ENCODE peak calls at places on chromosomes 16 and 17, in seven cellular contexts. K is HCT116, W is H1, G is HepG2, F is GM12878, Y is K562, B is SK-N-SH. P is an unnamed sample.

GRCh38 chr17:44253021-44253420 is 14.9 kb downstream of the SLC4A1 start:
- DNase-seq in Y (no peak), B (no peak), K (no peak), G (no peak), F (no peak), W (no peak), P (no peak)

GRCh38 chr16:14487579-14487978 is 142.5 kb downstream of the PARN start:
- DNase-seq in K (no peak), F (no peak), W (no peak), Y (peak), B (peak), G (no peak), P (no peak)

GRCh38 chr16:72832640-72833039 is 215.3 kb downstream of the ZFHX3 start:
- DNase-seq in F (no peak), K (no peak), B (peak), Y (peak), G (peak), W (peak), P (peak)

GRCh38 chr16:49455991-49456745 is 82.6 kb downstream of the C16orf78 start:
- DNase-seq in F (no peak), G (no peak), B (no peak), K (no peak), Y (no peak), W (no peak), P (no peak)

GRCh38 chr17:48819466-48819865 is 2.4 kb upstream of the TTLL6 start:
- DNase-seq in Y (no peak), B (no peak), K (no peak), F (no peak), G (no peak), W (no peak), P (no peak)

GRCh38 chr16:68707341-68708152 is 29.5 kb upstream of the CDH1 start:
- DNase-seq in Y (peak), W (peak), F (no peak), K (peak), B (no peak), G (peak), P (peak)

GRCh38 chr16:57623251-57624043 is 5.0 kb upstream of the ADGRG1 start:
- DNase-seq in Y (peak), B (no peak), F (no peak), K (peak), G (peak), W (peak), P (no peak)

GRCh38 chr17:78013683-78014467 is 55.4 kb downstream of the TNRC6C start:
- DNase-seq in W (peak), B (peak), F (peak), G (peak), K (peak), Y (peak), P (peak)

GRCh38 chr16:88600539-88600896 is 30.3 kb downstream of the ZC3H18 start:
- DNase-seq in W (no peak), Y (no peak), B (no peak), K (no peak), G (no peak), F (no peak), P (no peak)

GRCh38 chr17:80035687-80035936 is at the start of gene TBC1D16:
- DNase-seq in B (no peak), F (no peak), G (no peak), Y (no peak), W (no peak), K (no peak), P (no peak)

GRCh38 chr17:29709861-29710849 is 87.4 kb upstream of the CORO6 start:
- DNase-seq in B (no peak), W (no peak), F (no peak), G (no peak), Y (no peak), K (no peak), P (no peak)

DNA sequence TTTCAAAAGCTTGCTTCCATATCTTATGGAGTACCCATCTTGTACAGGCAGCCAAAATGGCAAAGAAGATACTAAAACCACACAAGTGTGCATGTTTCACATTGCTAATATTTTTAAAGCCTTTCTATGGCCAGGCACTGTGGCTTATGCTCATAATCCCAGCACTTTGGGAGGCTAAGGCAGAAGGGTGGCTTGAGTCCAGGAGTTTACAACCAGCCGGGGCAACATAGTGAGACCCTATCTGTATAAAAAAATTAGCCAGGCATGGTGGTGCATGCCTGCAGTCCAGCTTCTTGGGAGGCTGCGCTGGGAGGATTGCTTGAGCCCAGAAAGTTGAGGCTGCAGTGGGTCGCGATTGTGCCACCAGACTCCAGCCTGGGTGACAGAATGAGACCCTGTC is 71.3 kb downstream of the YPEL2 start:
- DNase-seq in K (no peak), G (no peak), W (no peak), F (no peak), B (no peak), Y (no peak), P (no peak)
- TF ChIP-seq JUND in K (no peak), G (no peak), W (no peak), F (no peak), B (no peak), Y (no peak), P (no peak)

GRCh38 chr17:43020030-43020621 is 2.1 kb downstream of the VAT1 start:
- DNase-seq in W (no peak), Y (no peak), B (no peak), G (no peak), K (no peak), F (no peak), P (no peak)
- TF ChIP-seq JUND in W (no peak), Y (no peak), B (no peak), G (no peak), K (no peak), F (no peak), P (no peak)

GRCh38 chr16:1984347-1985225 is 593 bp downstream of the GFER start:
- DNase-seq in K (no peak), B (no peak), G (peak), W (no peak), Y (peak), F (no peak), P (no peak)
- TF ChIP-seq JUND in K (no peak), B (no peak), G (no peak), W (no peak), Y (no peak), F (no peak), P (no peak)

DNA sequence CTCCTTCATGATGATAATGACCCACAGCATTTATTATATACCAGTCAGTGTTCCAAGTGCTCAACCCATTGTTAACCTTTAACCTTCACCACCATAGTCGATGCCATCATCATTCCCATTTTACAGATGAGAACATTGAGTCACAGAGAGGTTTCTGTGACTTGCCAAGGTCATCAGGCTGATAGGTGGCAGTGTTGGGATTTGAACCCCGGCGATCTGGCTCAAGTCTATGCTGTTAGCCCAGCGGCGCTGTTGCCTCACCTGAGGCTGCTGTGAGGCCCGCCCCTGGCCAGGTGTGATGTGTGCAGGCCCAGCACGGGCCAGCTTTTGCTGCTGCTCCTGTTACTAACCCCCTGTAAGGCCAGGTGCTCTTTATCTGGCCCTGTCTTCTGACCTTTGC is 101.2 kb downstream of the OR1D5 start:
- DNase-seq in G (no peak), B (no peak), W (no peak), K (no peak), Y (no peak), F (no peak), P (no peak)
- TF ChIP-seq JUND in G (no peak), B (no peak), W (no peak), K (no peak), Y (no peak), F (no peak), P (no peak)

GRCh38 chr16:30948956-30949654 is at the start of gene ORAI3:
- DNase-seq in G (no peak), K (no peak), F (no peak), Y (peak), W (peak), B (peak), P (no peak)

GRCh38 chr16:30948087-30948955 is 547 bp upstream of the ORAI3 start:
- DNase-seq in Y (peak), F (no peak), G (peak), K (peak), W (peak), B (peak), P (peak)

GRCh38 chr16:30951193-30951592 is 2.3 kb downstream of the ORAI3 start:
- DNase-seq in Y (no peak), W (no peak), K (no peak), G (no peak), F (no peak), B (no peak), P (no peak)

GRCh38 chr16:30950516-30951073 is 1.7 kb downstream of the ORAI3 start:
- DNase-seq in Y (no peak), B (no peak), G (no peak), F (no peak), K (no peak), W (no peak), P (no peak)

DNA sequence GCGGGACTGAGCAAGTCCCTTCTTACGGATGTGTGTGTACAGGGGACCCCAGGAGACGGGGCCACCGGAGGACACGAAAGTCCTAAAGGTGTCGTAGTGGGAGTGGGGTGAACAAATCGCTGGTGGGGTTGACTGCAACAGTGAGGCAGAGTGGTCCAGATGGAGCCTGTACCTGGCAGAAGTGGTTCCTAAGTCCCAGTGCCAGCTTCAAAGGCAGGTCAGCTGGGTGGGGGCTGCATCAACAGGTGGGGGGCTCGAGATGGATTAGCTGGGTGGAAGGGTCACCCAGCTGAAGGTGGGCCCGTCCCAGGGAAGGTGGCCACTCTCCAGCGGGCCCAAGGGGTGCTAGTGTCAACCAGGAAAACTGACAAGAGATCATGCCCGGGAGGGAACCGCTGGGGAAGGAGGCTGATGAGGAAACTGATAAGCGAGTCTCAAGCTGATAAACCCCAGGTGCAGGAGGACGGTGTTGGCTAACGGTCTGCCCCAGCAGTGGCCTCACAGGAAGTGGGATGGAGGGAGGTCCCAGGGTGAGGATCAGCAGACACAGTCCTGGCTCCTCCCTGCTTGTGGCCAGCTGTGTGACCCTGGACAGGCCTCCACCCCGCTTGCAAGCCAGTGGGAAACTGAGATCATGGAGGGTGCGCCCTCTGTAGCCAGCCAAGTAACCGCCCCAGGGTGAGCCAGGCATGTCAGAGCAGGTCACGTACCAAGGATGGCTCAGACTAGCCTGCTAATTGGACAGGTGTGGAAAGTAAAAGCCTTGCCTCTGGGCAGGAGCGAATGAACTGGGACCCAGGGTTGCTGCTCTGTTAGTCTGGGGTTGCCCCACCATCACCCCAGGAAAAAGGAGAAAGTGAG is 1.0 kb downstream of the ORAI3 start:
- DNase-seq in F (peak), W (peak), B (peak), Y (peak), K (peak), G (peak), P (peak)
- TF ChIP-seq JUND in F (no peak), W (no peak), B (no peak), Y (peak), K (no peak), G (peak), P (no peak)

GRCh38 chr16:80525420-80525819 is 15.4 kb upstream of the DYNLRB2 start:
- DNase-seq in W (no peak), G (no peak), B (no peak), F (no peak), K (no peak), Y (no peak), P (no peak)

GRCh38 chr16:80530479-80530878 is 10.3 kb upstream of the DYNLRB2 start:
- DNase-seq in G (no peak), K (no peak), F (no peak), B (no peak), Y (no peak), W (no peak), P (no peak)

GRCh38 chr16:80526418-80527061 is 14.3 kb upstream of the DYNLRB2 start:
- DNase-seq in B (peak), W (no peak), F (no peak), K (peak), G (peak), Y (peak), P (no peak)

GRCh38 chr16:80527297-80527696 is 13.5 kb upstream of the DYNLRB2 start:
- DNase-seq in B (peak), G (peak), W (peak), Y (peak), K (peak), F (no peak), P (peak)
- TF ChIP-seq JUND in B (no peak), G (no peak), W (no peak), Y (peak), K (no peak), F (no peak), P (no peak)

DNA sequence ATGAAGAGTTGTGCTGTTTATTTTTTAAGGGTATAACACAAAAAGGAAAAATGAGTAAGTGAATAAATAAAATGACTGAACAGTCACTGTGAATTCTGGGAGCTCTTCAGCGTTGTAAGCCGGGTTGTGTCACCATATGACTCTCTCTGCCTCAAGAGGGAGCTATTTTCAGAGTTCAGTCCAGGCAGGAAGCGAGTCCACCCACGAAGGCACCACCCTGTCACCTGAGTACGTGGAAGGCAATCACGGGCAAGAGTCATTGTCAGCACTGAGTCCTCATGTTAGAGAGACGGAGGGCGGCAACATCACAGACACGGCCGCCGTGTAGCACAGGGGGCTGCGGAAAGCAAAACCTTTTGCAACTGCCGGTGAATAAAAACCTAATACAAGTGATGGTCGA is 227.6 kb downstream of the UTP18 start:
- DNase-seq in B (peak), K (peak), W (peak), G (peak), F (no peak), Y (peak), P (peak)
- TF ChIP-seq JUND in B (no peak), K (no peak), W (no peak), G (no peak), F (no peak), Y (no peak), P (no peak)